ENCODE peak calls at places on chromosomes 13 and 19, in five cellular contexts. One of them, this sample, is unnamed.

GRCh38 chr19:6556480-6556879 is 25.7 kb downstream of the TNFSF9 start:
- DNase-seq in AG10803: no peak
- DNase-seq in NCI-H1417: no peak
- DNase-seq in cerebellar nuclear complex: no peak
- DNase-seq in SHP77 treated with DMSO at 0.1 percent for 48 hours: no peak
- DNase-seq in this sample: no peak

GRCh38 chr19:13042443-13043130 is 47.3 kb downstream of the NFIX start:
- DNase-seq in AG10803: peak; percentile 81
- DNase-seq in NCI-H1417: no peak
- DNase-seq in cerebellar nuclear complex: no peak
- DNase-seq in SHP77 treated with DMSO at 0.1 percent for 48 hours: no peak
- DNase-seq in this sample: peak; percentile 59

GRCh38 chr19:48950830-48951519 is 3.7 kb upstream of the BAX start:
- DNase-seq in AG10803: no peak
- DNase-seq in NCI-H1417: no peak
- DNase-seq in cerebellar nuclear complex: no peak
- DNase-seq in SHP77 treated with DMSO at 0.1 percent for 48 hours: no peak
- DNase-seq in this sample: no peak

GRCh38 chr13:27182844-27183497 is 11.4 kb upstream of the USP12 start:
- DNase-seq in AG10803: peak; percentile 80
- DNase-seq in NCI-H1417: no peak
- DNase-seq in cerebellar nuclear complex: no peak
- DNase-seq in SHP77 treated with DMSO at 0.1 percent for 48 hours: no peak
- DNase-seq in this sample: peak; percentile 97

GRCh38 chr13:49641810-49642291 is 13.5 kb downstream of the ARL11 start:
- DNase-seq in AG10803: peak; percentile 86
- DNase-seq in NCI-H1417: no peak
- DNase-seq in cerebellar nuclear complex: no peak
- DNase-seq in SHP77 treated with DMSO at 0.1 percent for 48 hours: no peak
- DNase-seq in this sample: peak; percentile 85

GRCh38 chr19:54390942-54391577 is 24.2 kb upstream of the TTYH1 start:
- DNase-seq in AG10803: peak; percentile 65
- DNase-seq in NCI-H1417: peak; percentile 75
- DNase-seq in cerebellar nuclear complex: no peak
- DNase-seq in SHP77 treated with DMSO at 0.1 percent for 48 hours: peak; percentile 48
- DNase-seq in this sample: peak; percentile 56

GRCh38 chr19:17136617-17137016 is 61.0 kb downstream of the MYO9B start:
- DNase-seq in AG10803: no peak
- DNase-seq in NCI-H1417: no peak
- DNase-seq in cerebellar nuclear complex: no peak
- DNase-seq in SHP77 treated with DMSO at 0.1 percent for 48 hours: no peak
- DNase-seq in this sample: no peak

GRCh38 chr13:46905249-46905648 is 8.4 kb upstream of the HTR2A start:
- DNase-seq in AG10803: peak; percentile 48
- DNase-seq in NCI-H1417: no peak
- DNase-seq in cerebellar nuclear complex: no peak
- DNase-seq in SHP77 treated with DMSO at 0.1 percent for 48 hours: no peak
- DNase-seq in this sample: peak; percentile 18

GRCh38 chr19:38939957-38940356 is 9.2 kb downstream of the MRPS12 start:
- DNase-seq in AG10803: no peak
- DNase-seq in NCI-H1417: no peak
- DNase-seq in cerebellar nuclear complex: no peak
- DNase-seq in SHP77 treated with DMSO at 0.1 percent for 48 hours: no peak
- DNase-seq in this sample: no peak

GRCh38 chr19:10505583-10506229 is 2.5 kb upstream of the KEAP1 start:
- DNase-seq in AG10803: peak; percentile 61
- DNase-seq in NCI-H1417: peak; percentile 27
- DNase-seq in cerebellar nuclear complex: no peak
- DNase-seq in SHP77 treated with DMSO at 0.1 percent for 48 hours: peak; percentile 40
- DNase-seq in this sample: peak; percentile 59

GRCh38 chr19:39317476-39317875 is 3.2 kb downstream of the LRFN1 start:
- DNase-seq in AG10803: no peak
- DNase-seq in NCI-H1417: no peak
- DNase-seq in cerebellar nuclear complex: no peak
- DNase-seq in SHP77 treated with DMSO at 0.1 percent for 48 hours: no peak
- DNase-seq in this sample: no peak

GRCh38 chr19:10120538-10121198 is 969 bp upstream of the EIF3G start:
- DNase-seq in AG10803: peak; percentile 92
- DNase-seq in NCI-H1417: no peak
- DNase-seq in cerebellar nuclear complex: no peak
- DNase-seq in SHP77 treated with DMSO at 0.1 percent for 48 hours: no peak
- DNase-seq in this sample: peak; percentile 90

GRCh38 chr19:13441810-13442512 is 64.3 kb downstream of the CACNA1A start:
- DNase-seq in AG10803: peak; percentile 42
- DNase-seq in NCI-H1417: no peak
- DNase-seq in cerebellar nuclear complex: peak; percentile 76
- DNase-seq in SHP77 treated with DMSO at 0.1 percent for 48 hours: no peak
- DNase-seq in this sample: peak; percentile 60

GRCh38 chr13:67635754-67636153 is 405.6 kb upstream of the PCDH9 start:
- DNase-seq in AG10803: no peak
- DNase-seq in NCI-H1417: no peak
- DNase-seq in cerebellar nuclear complex: no peak
- DNase-seq in SHP77 treated with DMSO at 0.1 percent for 48 hours: no peak
- DNase-seq in this sample: no peak

GRCh38 chr19:13060233-13060963 is 42.3 kb downstream of the LYL1 start:
- DNase-seq in AG10803: no peak
- DNase-seq in NCI-H1417: no peak
- DNase-seq in cerebellar nuclear complex: no peak
- DNase-seq in SHP77 treated with DMSO at 0.1 percent for 48 hours: no peak
- DNase-seq in this sample: peak; percentile 66

GRCh38 chr19:53944416-53944815 is 18.3 kb upstream of the CACNG8 start:
- DNase-seq in AG10803: no peak
- DNase-seq in NCI-H1417: no peak
- DNase-seq in cerebellar nuclear complex: no peak
- DNase-seq in SHP77 treated with DMSO at 0.1 percent for 48 hours: no peak
- DNase-seq in this sample: no peak

GRCh38 chr19:292281-292884 is 1.2 kb upstream of the PLPP2 start:
- DNase-seq in AG10803: no peak
- DNase-seq in NCI-H1417: no peak
- DNase-seq in cerebellar nuclear complex: no peak
- DNase-seq in SHP77 treated with DMSO at 0.1 percent for 48 hours: no peak
- DNase-seq in this sample: no peak

GRCh38 chr13:76868451-76868850 is 17.8 kb downstream of the KCTD12 start:
- DNase-seq in AG10803: no peak
- DNase-seq in NCI-H1417: no peak
- DNase-seq in cerebellar nuclear complex: no peak
- DNase-seq in SHP77 treated with DMSO at 0.1 percent for 48 hours: no peak
- DNase-seq in this sample: no peak

GRCh38 chr13:80259159-80259558 is 81.8 kb downstream of the SPRY2 start:
- DNase-seq in AG10803: no peak
- DNase-seq in NCI-H1417: no peak
- DNase-seq in cerebellar nuclear complex: no peak
- DNase-seq in SHP77 treated with DMSO at 0.1 percent for 48 hours: no peak
- DNase-seq in this sample: no peak

This sample was measured in EH.